ENCODE peak calls at places on chromosomes 2 and 18, in seven cellular contexts. M is breast epithelium, L is H7, Z is kidney, G is brain microvascular endothelial cell, D is AG10803, F is HCT116. Y is an unnamed sample.

GRCh38 chr2:3785220-3785889 is 82.0 kb downstream of the DCDC2C start:
- DNase-seq in M (no peak), L (peak), Z (no peak), G (peak), D (no peak), F (no peak), Y (no peak)

GRCh38 chr2:171673928-171674327 is 13.3 kb upstream of the DYNC1I2 start:
- DNase-seq in M (no peak), L (no peak), Z (no peak), G (no peak), D (no peak), F (no peak), Y (no peak)

GRCh38 chr2:201433389-201433995 is 17.8 kb downstream of the TRAK2 start:
- DNase-seq in M (no peak), L (no peak), Z (no peak), G (no peak), D (no peak), F (no peak), Y (no peak)

GRCh38 chr18:56021136-56021813 is 433.3 kb upstream of the TCF4 start:
- DNase-seq in M (no peak), L (no peak), Z (no peak), G (peak), D (no peak), F (no peak), Y (no peak)

GRCh38 chr2:7619203-7619602 is 702.0 kb downstream of the RNF144A start:
- DNase-seq in M (no peak), L (no peak), Z (no peak), G (no peak), D (no peak), F (no peak), Y (no peak)

GRCh38 chr18:49510393-49511115 is 23.5 kb upstream of the C18orf32 start:
- DNase-seq in M (no peak), L (peak), Z (no peak), G (peak), D (peak), F (peak), Y (no peak)

GRCh38 chr2:127118467-127118866 is 11.5 kb upstream of the BIN1 start:
- DNase-seq in M (no peak), L (no peak), Z (peak), G (no peak), D (no peak), F (no peak), Y (no peak)

GRCh38 chr2:62938126-62938525 is 112.5 kb upstream of the OTX1 start:
- DNase-seq in M (no peak), L (no peak), Z (no peak), G (no peak), D (peak), F (no peak), Y (no peak)

GRCh38 chr2:174681983-174682577 is 82.2 kb downstream of the CHRNA1 start:
- DNase-seq in M (no peak), L (peak), Z (peak), G (peak), D (peak), F (no peak), Y (no peak)

GRCh38 chr2:134727385-134727784 is 8.6 kb upstream of the TMEM163 start:
- DNase-seq in M (no peak), L (no peak), Z (no peak), G (peak), D (no peak), F (no peak), Y (no peak)

GRCh38 chr18:25019086-25019860 is 332.7 kb downstream of the ZNF521 start:
- DNase-seq in M (no peak), L (no peak), Z (no peak), G (no peak), D (no peak), F (no peak), Y (no peak)

GRCh38 chr2:45748239-45748638 is 96.8 kb downstream of the PRKCE start:
- DNase-seq in M (no peak), L (no peak), Z (no peak), G (peak), D (peak), F (no peak), Y (no peak)

GRCh38 chr2:158998486-158999248 is 30.2 kb downstream of the TANC1 start:
- DNase-seq in M (no peak), L (no peak), Z (no peak), G (peak), D (peak), F (no peak), Y (no peak)

GRCh38 chr2:118224144-118224887 is 136.0 kb downstream of the INSIG2 start:
- DNase-seq in M (no peak), L (peak), Z (peak), G (no peak), D (peak), F (no peak), Y (no peak)

GRCh38 chr2:42118759-42119569 is 50.2 kb upstream of the EML4 start:
- DNase-seq in M (no peak), L (no peak), Z (no peak), G (no peak), D (peak), F (no peak), Y (no peak)

GRCh38 chr2:23901966-23902942 is 24.7 kb downstream of the ATAD2B start:
- DNase-seq in M (no peak), L (no peak), Z (no peak), G (no peak), D (peak), F (no peak), Y (no peak)

GRCh38 chr2:10072656-10073480 is 7.3 kb downstream of the CYS1 start:
- DNase-seq in M (peak), L (peak), Z (peak), G (peak), D (peak), F (peak), Y (peak)

GRCh38 chr2:64645014-64645418 is 8.7 kb downstream of the SERTAD2 start:
- DNase-seq in M (no peak), L (peak), Z (no peak), G (peak), D (peak), F (no peak), Y (no peak)

GRCh38 chr18:26993568-26993967 is 128.1 kb upstream of the AQP4 start:
- DNase-seq in M (no peak), L (no peak), Z (no peak), G (no peak), D (no peak), F (no peak), Y (no peak)

GRCh38 chr2:207133862-207134519 is 31.8 kb downstream of the KLF7 start:
- DNase-seq in M (no peak), L (no peak), Z (peak), G (peak), D (peak), F (no peak), Y (no peak)
- H3K4me3 ChIP-seq in M (no peak), L (no peak), Z (no peak), G (no peak), D (no peak), F (no peak), Y (no peak)

GRCh38 chr2:239274391-239275001 is 126.3 kb downstream of the HDAC4 start:
- DNase-seq in M (no peak), L (peak), Z (no peak), G (peak), D (peak), F (peak), Y (no peak)

GRCh38 chr2:239271471-239272255 is 129.2 kb downstream of the HDAC4 start:
- DNase-seq in M (no peak), L (no peak), Z (no peak), G (no peak), D (peak), F (no peak), Y (no peak)

GRCh38 chr2:239273280-239274234 is 127.3 kb downstream of the HDAC4 start:
- DNase-seq in M (no peak), L (peak), Z (no peak), G (no peak), D (no peak), F (no peak), Y (no peak)

GRCh38 chr2:239275037-239275685 is 125.7 kb downstream of the HDAC4 start:
- DNase-seq in M (peak), L (peak), Z (peak), G (peak), D (peak), F (peak), Y (no peak)

GRCh38 chr2:239272626-239273025 is 128.2 kb downstream of the HDAC4 start:
- DNase-seq in M (no peak), L (peak), Z (no peak), G (no peak), D (no peak), F (no peak), Y (no peak)
- H3K4me3 ChIP-seq in M (no peak), L (no peak), Z (no peak), G (no peak), D (no peak), F (no peak), Y (no peak)

DNA sequence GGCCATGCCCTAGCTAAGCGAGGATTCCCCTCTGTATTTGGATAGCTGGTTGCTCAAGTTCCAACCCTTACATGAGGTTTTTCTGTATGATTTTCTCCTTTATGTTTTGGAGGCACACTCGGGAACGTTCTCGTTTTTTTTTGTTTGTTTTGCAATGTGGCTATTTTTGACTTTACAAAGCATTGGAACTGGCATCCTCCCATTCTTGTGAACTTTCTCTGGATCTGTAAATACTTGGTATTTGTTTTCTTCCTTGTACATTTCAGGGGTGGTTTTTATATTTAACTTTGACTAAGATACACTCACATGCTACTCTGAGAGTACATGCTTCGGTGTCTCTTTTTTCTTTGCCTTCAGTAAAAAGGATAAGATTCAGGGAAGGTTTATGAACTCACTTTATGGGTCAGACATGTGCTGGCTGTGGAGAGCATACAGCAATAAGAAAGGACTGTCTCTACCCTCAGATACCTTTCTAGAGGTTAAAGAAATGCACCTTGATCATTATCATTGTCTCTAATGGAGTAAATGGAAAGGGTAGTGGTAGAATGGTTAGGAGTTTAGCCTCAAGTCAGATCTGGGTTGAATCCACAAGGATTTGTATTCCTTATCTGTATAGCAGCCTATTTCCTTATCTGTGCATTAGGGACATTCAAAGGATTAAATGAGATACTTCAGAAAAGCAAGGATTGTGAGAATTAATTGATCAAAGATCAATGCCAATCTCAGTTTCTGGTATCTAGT is 61.9 kb downstream of the MEIS1 start:
- DNase-seq in M (no peak), L (no peak), Z (no peak), G (no peak), D (peak), F (no peak), Y (no peak)
- H3K4me3 ChIP-seq in M (no peak), L (no peak), Z (no peak), G (no peak), D (no peak), F (no peak), Y (no peak)

GRCh38 chr2:36490749-36491148 is 107.2 kb downstream of the FEZ2 start:
- DNase-seq in M (no peak), L (no peak), Z (no peak), G (no peak), D (no peak), F (no peak), Y (no peak)

GRCh38 chr2:36492216-36492945 is 105.6 kb downstream of the FEZ2 start:
- DNase-seq in M (no peak), L (no peak), Z (no peak), G (no peak), D (no peak), F (no peak), Y (no peak)

GRCh38 chr2:36486546-36487044 is 111.4 kb downstream of the FEZ2 start:
- DNase-seq in M (no peak), L (no peak), Z (no peak), G (peak), D (peak), F (no peak), Y (no peak)

GRCh38 chr2:36487947-36488346 is 110.0 kb downstream of the FEZ2 start:
- DNase-seq in M (no peak), L (no peak), Z (no peak), G (no peak), D (no peak), F (no peak), Y (no peak)

DNA sequence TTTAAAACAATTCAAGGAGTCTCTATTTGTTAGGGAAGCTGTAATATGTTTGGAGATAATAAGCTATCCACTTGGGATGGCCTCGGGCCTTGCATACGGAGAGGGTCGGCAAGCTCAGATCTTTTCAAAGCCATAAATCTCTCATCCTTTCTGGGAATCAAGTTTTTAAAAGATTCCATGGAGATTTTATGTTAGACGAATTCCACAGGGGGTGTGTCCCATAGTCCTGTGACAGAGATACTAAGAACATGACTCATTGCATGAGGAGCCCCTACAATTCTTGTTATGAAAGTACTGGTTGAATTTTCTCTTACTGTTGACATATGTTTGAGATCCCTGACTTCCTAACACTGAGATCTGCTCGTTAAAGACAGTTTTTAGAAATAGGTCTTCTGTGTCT is 108.7 kb downstream of the FEZ2 start:
- DNase-seq in M (no peak), L (no peak), Z (no peak), G (peak), D (peak), F (no peak), Y (no peak)
- H3K4me3 ChIP-seq in M (no peak), L (no peak), Z (no peak), G (no peak), D (no peak), F (no peak), Y (no peak)

GRCh38 chr2:240896394-240896793 is 438 bp upstream of the MAB21L4 start:
- DNase-seq in M (no peak), L (no peak), Z (no peak), G (no peak), D (no peak), F (no peak), Y (no peak)
- H3K4me3 ChIP-seq in M (no peak), L (no peak), Z (peak), G (no peak), D (no peak), F (no peak), Y (no peak)

GRCh38 chr2:98515571-98515927 is 70.9 kb downstream of the INPP4A start:
- DNase-seq in M (no peak), L (no peak), Z (no peak), G (no peak), D (no peak), F (no peak), Y (no peak)

GRCh38 chr2:98514879-98515570 is 70.4 kb downstream of the INPP4A start:
- DNase-seq in M (no peak), L (no peak), Z (no peak), G (peak), D (peak), F (no peak), Y (no peak)

GRCh38 chr2:98511981-98512380 is 67.3 kb downstream of the INPP4A start:
- DNase-seq in M (no peak), L (no peak), Z (no peak), G (no peak), D (no peak), F (no peak), Y (no peak)

GRCh38 chr2:98512699-98513098 is 68.0 kb downstream of the INPP4A start:
- DNase-seq in M (no peak), L (no peak), Z (no peak), G (no peak), D (no peak), F (no peak), Y (no peak)

GRCh38 chr2:98514096-98514639 is 69.5 kb downstream of the INPP4A start:
- DNase-seq in M (no peak), L (no peak), Z (no peak), G (no peak), D (no peak), F (no peak), Y (no peak)
- H3K4me3 ChIP-seq in M (no peak), L (no peak), Z (no peak), G (no peak), D (no peak), F (no peak), Y (no peak)